ENCODE peak calls at places on chromosomes 5 and 9, in five cellular contexts. One of them, this sample, is unnamed.

GRCh38 chr9:98971168-98971914 is 27.6 kb downstream of the COL15A1 start:
- DNase-seq in HepG2: peak
- DNase-seq in A549: no peak
- DNase-seq in K562: peak
- DNase-seq in GM12878: no peak
- DNase-seq in this sample: no peak

GRCh38 chr5:178624626-178625546 is 2.0 kb downstream of the CLK4 start:
- DNase-seq in GM12878: no peak
- DNase-seq in A549: no peak
- DNase-seq in HepG2: no peak
- DNase-seq in K562: no peak
- DNase-seq in this sample: no peak

GRCh38 chr5:169095976-169096375 is 205.0 kb downstream of the SLIT3 start:
- DNase-seq in HepG2: no peak
- DNase-seq in A549: no peak
- DNase-seq in K562: no peak
- DNase-seq in GM12878: no peak
- DNase-seq in this sample: no peak

GRCh38 chr5:140157032-140157781 is 17.8 kb upstream of the CYSTM1 start:
- DNase-seq in A549: peak
- DNase-seq in GM12878: peak
- DNase-seq in K562: peak
- DNase-seq in HepG2: peak
- DNase-seq in this sample: peak

GRCh38 chr5:97714426-97714825 is 531.4 kb upstream of the RIOK2 start:
- DNase-seq in K562: no peak
- DNase-seq in A549: no peak
- DNase-seq in HepG2: no peak
- DNase-seq in GM12878: no peak
- DNase-seq in this sample: no peak

GRCh38 chr5:179195561-179196419 is 135.6 kb downstream of the ZNF354C start:
- DNase-seq in GM12878: no peak
- DNase-seq in A549: no peak
- DNase-seq in K562: no peak
- DNase-seq in HepG2: no peak
- DNase-seq in this sample: peak

GRCh38 chr9:38208206-38208901 is 139.3 kb upstream of the SHB start:
- DNase-seq in A549: no peak
- DNase-seq in GM12878: no peak
- DNase-seq in K562: no peak
- DNase-seq in HepG2: peak
- DNase-seq in this sample: no peak

GRCh38 chr5:168219515-168220410 is 71.7 kb upstream of the WWC1 start:
- DNase-seq in K562: peak
- DNase-seq in GM12878: peak
- DNase-seq in A549: peak
- DNase-seq in HepG2: peak
- DNase-seq in this sample: peak

GRCh38 chr5:79318935-79319614 is 83.1 kb downstream of the JMY start:
- DNase-seq in K562: peak
- DNase-seq in GM12878: no peak
- DNase-seq in HepG2: no peak
- DNase-seq in A549: peak
- DNase-seq in this sample: no peak

GRCh38 chr5:67495072-67495471 is 298.5 kb upstream of the CD180 start:
- DNase-seq in K562: no peak
- DNase-seq in HepG2: no peak
- DNase-seq in GM12878: no peak
- DNase-seq in A549: no peak
- DNase-seq in this sample: no peak

GRCh38 chr5:67496051-67496450 is 299.5 kb upstream of the CD180 start:
- DNase-seq in HepG2: no peak
- DNase-seq in GM12878: no peak
- DNase-seq in A549: no peak
- DNase-seq in K562: no peak
- DNase-seq in this sample: no peak

GRCh38 chr5:67490543-67491321 is 294.1 kb upstream of the CD180 start:
- DNase-seq in GM12878: no peak
- DNase-seq in A549: no peak
- DNase-seq in HepG2: no peak
- DNase-seq in K562: no peak
- DNase-seq in this sample: no peak

GRCh38 chr5:67494186-67494842 is 297.7 kb upstream of the CD180 start:
- DNase-seq in HepG2: no peak
- DNase-seq in GM12878: no peak
- DNase-seq in A549: no peak
- DNase-seq in K562: no peak
- DNase-seq in this sample: no peak

GRCh38 chr5:67493676-67494075 is 297.1 kb upstream of the CD180 start:
- DNase-seq in A549: peak
- DNase-seq in HepG2: peak
- DNase-seq in GM12878: no peak
- DNase-seq in K562: peak
- DNase-seq in this sample: peak
- TF ChIP-seq ESRRA in A549: no peak
- TF ChIP-seq ESRRA in HepG2: no peak
- TF ChIP-seq ESRRA in GM12878: no peak
- TF ChIP-seq ESRRA in K562: no peak
- TF ChIP-seq ESRRA in this sample: no peak

GRCh38 chr9:122498883-122499288 is 11.7 kb upstream of the OR1J2 start:
- DNase-seq in GM12878: no peak
- DNase-seq in K562: peak
- DNase-seq in HepG2: peak
- DNase-seq in A549: peak
- DNase-seq in this sample: peak
- TF ChIP-seq ESRRA in GM12878: no peak
- TF ChIP-seq ESRRA in K562: no peak
- TF ChIP-seq ESRRA in HepG2: no peak
- TF ChIP-seq ESRRA in A549: no peak
- TF ChIP-seq ESRRA in this sample: no peak

DNA sequence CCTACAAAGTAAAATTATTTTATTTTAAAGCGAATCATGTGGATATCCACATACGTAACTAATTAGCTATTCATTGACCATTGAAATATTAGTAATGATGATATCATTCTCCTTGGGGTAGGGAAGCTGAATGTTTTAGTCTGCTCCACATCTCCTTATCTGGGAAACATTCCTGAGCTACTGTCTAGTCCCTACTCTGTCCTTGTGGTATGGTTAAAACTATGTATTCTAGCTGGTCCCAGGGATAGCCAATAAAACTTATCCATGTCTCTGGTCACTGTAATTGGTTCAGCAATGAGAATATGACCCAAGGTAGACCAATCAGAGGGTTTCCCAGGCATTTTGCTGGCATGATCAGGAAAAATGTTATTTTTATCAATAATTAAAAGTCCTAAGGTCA is 76.0 kb upstream of the DAP start:
- DNase-seq in A549: no peak
- DNase-seq in GM12878: no peak
- DNase-seq in HepG2: no peak
- DNase-seq in K562: peak
- DNase-seq in this sample: no peak
- TF ChIP-seq ESRRA in A549: no peak
- TF ChIP-seq ESRRA in GM12878: no peak
- TF ChIP-seq ESRRA in HepG2: no peak
- TF ChIP-seq ESRRA in K562: no peak
- TF ChIP-seq ESRRA in this sample: no peak

GRCh38 chr5:125162714-125163113 is 416.3 kb upstream of the ZNF608 start:
- DNase-seq in A549: no peak
- DNase-seq in K562: no peak
- DNase-seq in GM12878: no peak
- DNase-seq in HepG2: no peak
- DNase-seq in this sample: no peak

DNA sequence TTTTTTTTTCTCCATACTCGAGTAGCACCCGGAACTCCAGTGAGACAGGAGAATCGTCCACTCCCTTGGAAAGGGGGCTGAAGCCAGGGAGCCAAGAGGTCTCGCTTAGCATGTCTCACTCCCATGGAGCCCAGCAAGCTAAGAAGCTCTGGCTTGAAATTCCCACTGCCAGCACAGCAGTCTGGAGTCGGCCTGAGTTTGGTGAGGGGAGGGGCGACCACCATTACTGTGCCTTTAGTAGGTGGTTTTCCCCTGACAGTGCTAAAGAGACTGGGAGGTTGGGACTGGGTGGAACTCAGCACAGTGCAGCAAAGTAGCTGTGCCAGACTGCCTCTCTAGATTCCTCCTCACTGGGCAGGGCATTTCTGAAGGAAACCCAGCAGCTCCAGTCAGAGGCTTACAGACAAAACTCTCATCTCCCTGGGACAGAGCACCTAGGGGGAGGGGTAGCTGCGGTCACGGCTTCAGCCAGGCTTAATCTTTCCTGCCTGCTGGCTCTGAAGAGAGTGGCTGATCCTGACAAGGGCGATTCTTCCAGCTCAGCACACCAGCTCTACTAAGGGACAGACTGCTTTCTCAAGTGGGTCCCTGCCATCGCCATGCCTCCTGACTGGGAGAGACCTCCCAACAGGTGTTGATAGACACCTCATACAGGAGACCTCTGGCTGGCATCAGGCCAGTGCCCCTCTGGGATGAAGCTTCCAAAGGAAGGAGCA is 414.5 kb upstream of the ZNF608 start:
- DNase-seq in A549: no peak
- DNase-seq in GM12878: no peak
- DNase-seq in K562: no peak
- DNase-seq in HepG2: no peak
- DNase-seq in this sample: peak
- TF ChIP-seq ESRRA in A549: no peak
- TF ChIP-seq ESRRA in GM12878: no peak
- TF ChIP-seq ESRRA in K562: no peak
- TF ChIP-seq ESRRA in HepG2: no peak
- TF ChIP-seq ESRRA in this sample: no peak

DNA sequence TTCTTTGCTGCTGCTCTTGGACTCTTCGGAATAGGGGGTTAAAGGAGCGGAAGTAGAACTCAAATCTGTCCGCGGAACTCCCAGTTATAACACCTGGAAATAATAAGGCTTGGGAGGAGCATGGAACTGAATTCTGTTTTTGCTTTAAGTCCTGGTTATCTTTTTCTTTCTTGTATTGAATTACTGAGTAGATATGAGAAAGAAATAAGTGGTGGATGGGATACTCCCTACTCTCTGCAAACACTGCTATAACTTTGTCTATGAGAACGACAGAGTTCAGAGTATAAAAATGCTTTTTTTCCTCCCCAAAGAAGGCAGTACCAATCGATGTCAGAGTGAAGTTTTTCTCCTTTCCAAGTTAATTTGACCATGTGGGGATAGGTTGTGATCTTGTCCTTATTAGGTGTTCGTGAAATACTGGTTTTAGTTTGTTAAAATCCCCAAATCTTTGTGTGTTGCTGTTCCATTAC is 1.2 kb downstream of the RIC1 start:
- DNase-seq in GM12878: no peak
- DNase-seq in A549: peak
- DNase-seq in K562: no peak
- DNase-seq in HepG2: peak
- DNase-seq in this sample: no peak
- TF ChIP-seq ESRRA in GM12878: no peak
- TF ChIP-seq ESRRA in A549: no peak
- TF ChIP-seq ESRRA in K562: no peak
- TF ChIP-seq ESRRA in HepG2: no peak
- TF ChIP-seq ESRRA in this sample: no peak

GRCh38 chr9:79719989-79720388 is 148.2 kb downstream of the TLE4 start:
- DNase-seq in A549: no peak
- DNase-seq in GM12878: no peak
- DNase-seq in K562: no peak
- DNase-seq in HepG2: no peak
- DNase-seq in this sample: no peak
- TF ChIP-seq ESRRA in A549: no peak
- TF ChIP-seq ESRRA in GM12878: no peak
- TF ChIP-seq ESRRA in K562: no peak
- TF ChIP-seq ESRRA in HepG2: no peak
- TF ChIP-seq ESRRA in this sample: no peak

DNA sequence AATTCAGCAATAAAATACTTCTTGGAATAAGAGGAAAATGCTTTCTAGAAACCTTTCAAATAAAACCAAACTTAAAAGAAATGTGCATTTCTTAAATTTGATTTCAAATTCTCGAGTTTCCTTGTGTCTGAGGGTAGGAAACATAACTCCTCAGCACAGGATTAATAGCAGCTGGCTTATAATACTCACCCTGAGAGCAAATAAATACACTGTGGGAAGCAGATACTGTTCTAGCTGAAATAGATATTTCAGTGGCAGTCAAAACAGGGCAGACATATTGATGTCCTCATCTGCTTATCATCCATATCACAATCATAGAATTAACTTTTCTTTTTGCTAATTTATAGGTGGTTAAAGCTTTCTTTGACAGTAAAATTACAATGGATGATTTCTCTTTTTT is 24.1 kb upstream of the FEM1C start:
- DNase-seq in GM12878: no peak
- DNase-seq in K562: no peak
- DNase-seq in A549: no peak
- DNase-seq in HepG2: no peak
- DNase-seq in this sample: no peak
- TF ChIP-seq ESRRA in GM12878: no peak
- TF ChIP-seq ESRRA in K562: no peak
- TF ChIP-seq ESRRA in A549: no peak
- TF ChIP-seq ESRRA in HepG2: no peak
- TF ChIP-seq ESRRA in this sample: no peak

DNA sequence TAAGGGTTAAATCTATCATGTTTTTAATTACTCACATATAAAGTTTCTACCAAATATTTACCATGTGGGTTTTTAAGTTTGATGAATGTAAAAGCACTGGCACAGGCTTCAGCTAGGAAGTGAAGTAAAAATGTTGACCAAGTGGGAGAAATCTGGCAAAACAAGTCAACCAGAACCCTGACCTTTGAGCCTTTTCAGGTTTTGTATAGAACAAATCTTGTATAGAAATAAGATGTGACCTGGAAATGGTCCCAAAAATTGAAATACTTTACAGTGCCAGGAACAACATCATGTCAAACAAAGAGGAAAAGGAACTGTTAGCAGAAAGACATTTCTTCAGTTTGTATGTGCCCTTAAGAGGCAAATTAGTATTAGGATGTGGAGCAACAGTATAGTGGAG is 137.6 kb downstream of the CCDC192 start:
- DNase-seq in A549: no peak
- DNase-seq in K562: no peak
- DNase-seq in HepG2: no peak
- DNase-seq in GM12878: no peak
- DNase-seq in this sample: no peak
- TF ChIP-seq ESRRA in A549: no peak
- TF ChIP-seq ESRRA in K562: no peak
- TF ChIP-seq ESRRA in HepG2: no peak
- TF ChIP-seq ESRRA in GM12878: no peak
- TF ChIP-seq ESRRA in this sample: no peak